ENCODE peak calls at places on chromosomes 6 and 20, in five cellular contexts. L is IMR-90, T is spleen, A is heart left ventricle, K is suprapubic skin. M is an unnamed sample. For H3K4me1, the result is how much of the 10 kb centered on the place peaks cover.

GRCh38 chr6:64672131-64672530 is 1034.9 kb downstream of the EYS start:
- DNase-seq in L (no peak), T (no peak), A (no peak), K (no peak), M (no peak)

GRCh38 chr6:15293674-15294073 is 47.8 kb downstream of the JARID2 start:
- DNase-seq in L (no peak), T (peak), A (peak), K (no peak), M (no peak)

GRCh38 chr20:41152108-41152757 is 14.9 kb downstream of the PLCG1 start:
- DNase-seq in L (no peak), T (no peak), A (no peak), K (no peak), M (no peak)

GRCh38 chr6:52361945-52362442 is at the start of gene PAQR8:
- DNase-seq in L (peak), T (peak), A (peak), K (peak), M (peak)

GRCh38 chr6:107305391-107305790 is 154.0 kb downstream of the PDSS2 start:
- DNase-seq in L (no peak), T (no peak), A (no peak), K (no peak), M (no peak)

GRCh38 chr6:97110626-97111025 is 172.4 kb downstream of the MMS22L start:
- DNase-seq in L (no peak), T (no peak), A (no peak), K (no peak), M (no peak)

GRCh38 chr6:111441678-111442243 is 41.3 kb downstream of the REV3L start:
- DNase-seq in L (no peak), T (no peak), A (no peak), K (no peak), M (no peak)

GRCh38 chr6:35392773-35393672 is 50.7 kb downstream of the PPARD start:
- DNase-seq in L (no peak), T (no peak), A (no peak), K (no peak), M (no peak)

GRCh38 chr20:59718681-59719080 is 114.3 kb downstream of the PHACTR3 start:
- DNase-seq in L (no peak), T (no peak), A (no peak), K (no peak), M (no peak)

GRCh38 chr6:160933256-160933655 is 58.3 kb upstream of the MAP3K4 start:
- DNase-seq in L (no peak), T (no peak), A (peak), K (no peak), M (no peak)

GRCh38 chr20:3092611-3093379 is 8.3 kb upstream of the AVP start:
- DNase-seq in L (no peak), T (peak), A (peak), K (no peak), M (no peak)

DNA sequence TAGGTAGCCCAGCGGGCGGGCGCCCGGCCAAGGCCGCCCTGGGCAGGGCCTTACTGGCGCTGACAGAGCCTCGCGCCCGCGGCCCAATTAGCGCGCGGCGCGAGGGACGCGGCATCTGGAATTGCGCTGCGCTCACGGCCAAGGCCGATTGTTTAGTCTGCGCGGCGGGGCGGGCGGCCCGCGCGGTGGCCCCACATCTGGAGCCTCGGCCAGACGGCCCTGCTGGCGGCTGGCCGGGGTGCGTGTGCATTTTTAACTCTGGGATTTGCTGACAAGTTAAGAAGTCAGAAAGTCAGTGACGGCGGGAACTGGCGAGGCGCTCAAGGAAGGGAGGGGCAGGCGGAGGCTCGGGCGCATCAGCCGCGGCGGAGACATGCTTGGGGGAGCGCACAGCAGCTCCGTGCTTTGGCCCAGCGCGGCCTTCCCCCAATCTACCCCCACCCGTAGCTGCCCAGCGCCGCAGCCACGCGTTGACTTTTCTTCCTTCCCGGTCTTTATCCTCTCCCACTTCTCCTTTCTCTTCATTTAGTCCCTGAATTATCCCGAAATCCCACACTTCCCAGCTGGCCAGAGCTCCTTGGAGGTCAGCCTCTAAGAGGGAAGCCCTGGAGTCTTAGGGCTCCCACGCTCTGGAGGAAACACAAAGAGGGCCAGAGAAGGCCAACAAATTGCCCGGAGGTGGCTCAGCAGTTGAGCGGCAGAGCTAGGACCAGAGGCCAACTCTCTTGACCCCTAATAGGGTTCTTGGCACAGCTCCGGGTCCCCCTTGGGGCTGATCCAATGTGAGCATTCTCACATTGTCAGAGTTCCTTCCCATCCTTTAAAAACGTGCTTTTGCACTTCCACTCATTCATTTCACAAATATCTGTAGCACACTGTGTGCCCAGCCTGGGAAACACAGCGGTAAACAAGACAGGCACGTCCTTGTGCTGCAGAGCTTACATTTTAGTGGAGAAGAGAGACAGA is 40.8 kb upstream of the FOXP4 start:
- DNase-seq in L (peak), T (peak), A (peak), K (peak), M (no peak)
- H3K4me3 ChIP-seq in L (peak), T (peak), A (peak), K (peak), M (peak)

DNA sequence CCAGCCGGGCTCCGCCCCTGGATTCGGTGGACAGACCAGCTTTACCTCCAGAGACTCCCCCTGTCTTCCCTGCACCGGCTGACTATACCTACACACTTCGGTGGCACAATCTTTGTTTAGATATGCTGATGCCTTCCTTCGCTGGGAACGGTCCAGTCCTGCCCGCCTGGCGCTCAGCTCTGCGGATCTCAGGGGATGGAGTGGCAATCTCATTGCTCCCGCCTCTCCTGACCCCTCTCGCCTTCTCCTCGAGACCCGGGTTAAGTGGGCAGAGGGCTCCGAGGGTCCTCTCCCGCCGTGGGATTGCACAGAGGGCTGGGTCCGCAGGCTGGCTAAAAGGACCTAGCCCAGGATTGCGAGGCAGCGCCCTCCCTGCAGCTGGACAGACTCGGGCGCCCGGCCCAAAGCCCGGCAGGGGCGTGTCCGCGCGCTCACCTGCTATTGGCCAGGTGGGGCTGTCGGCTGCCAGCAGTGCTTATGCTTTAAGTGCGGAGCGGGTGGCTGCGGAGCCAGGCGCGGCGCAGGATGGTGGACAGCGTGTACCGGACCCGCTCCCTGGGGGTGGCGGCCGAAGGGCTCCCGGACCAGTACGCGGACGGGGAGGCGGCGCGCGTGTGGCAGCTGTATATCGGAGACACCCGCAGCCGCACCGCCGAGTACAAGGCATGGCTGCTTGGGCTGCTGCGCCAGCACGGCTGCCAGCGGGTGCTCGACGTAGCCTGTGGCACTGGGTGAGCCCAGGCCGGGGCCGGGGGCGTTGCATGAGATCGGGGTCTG is at the start of gene GNMT:
- DNase-seq in L (no peak), T (peak), A (peak), K (no peak), M (no peak)
- TF ChIP-seq POLR2A in L (no peak), T (no peak), A (peak), K (no peak), M (no peak)

DNA sequence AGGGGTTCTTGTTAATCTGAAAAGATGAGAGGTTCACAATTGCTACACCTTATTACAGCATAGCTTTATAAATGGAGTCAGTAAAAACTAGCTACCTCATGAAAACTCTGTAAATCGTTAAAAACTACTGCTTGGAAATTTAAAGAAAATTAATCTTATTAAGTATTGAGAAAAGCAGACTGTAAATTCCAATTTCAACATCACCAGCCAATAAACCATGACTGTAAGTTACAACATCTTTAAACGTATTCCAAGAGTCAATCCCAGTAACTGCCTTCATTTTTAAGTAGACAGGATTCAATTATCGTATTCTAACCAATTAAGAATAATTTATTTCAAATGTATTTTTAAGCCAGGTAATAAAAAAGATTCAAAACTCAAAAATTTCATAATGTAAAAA is 70.3 kb downstream of the ATG5 start:
- DNase-seq in L (no peak), T (no peak), A (no peak), K (no peak), M (no peak)
- H3K4me1 ChIP-seq in L (under half), T (under half), A (under half), K (under half), M (under half)

GRCh38 chr20:36462440-36463211 is 78.7 kb upstream of the MYL9 start:
- DNase-seq in L (peak), T (peak), A (peak), K (no peak), M (no peak)

GRCh38 chr20:36460648-36461599 is 80.4 kb upstream of the MYL9 start:
- DNase-seq in L (peak), T (peak), A (peak), K (peak), M (peak)

GRCh38 chr20:36463212-36464061 is 77.9 kb upstream of the MYL9 start:
- DNase-seq in L (no peak), T (no peak), A (no peak), K (no peak), M (no peak)

GRCh38 chr20:36465109-36466080 is 75.9 kb upstream of the MYL9 start:
- DNase-seq in L (peak), T (no peak), A (peak), K (no peak), M (no peak)

DNA sequence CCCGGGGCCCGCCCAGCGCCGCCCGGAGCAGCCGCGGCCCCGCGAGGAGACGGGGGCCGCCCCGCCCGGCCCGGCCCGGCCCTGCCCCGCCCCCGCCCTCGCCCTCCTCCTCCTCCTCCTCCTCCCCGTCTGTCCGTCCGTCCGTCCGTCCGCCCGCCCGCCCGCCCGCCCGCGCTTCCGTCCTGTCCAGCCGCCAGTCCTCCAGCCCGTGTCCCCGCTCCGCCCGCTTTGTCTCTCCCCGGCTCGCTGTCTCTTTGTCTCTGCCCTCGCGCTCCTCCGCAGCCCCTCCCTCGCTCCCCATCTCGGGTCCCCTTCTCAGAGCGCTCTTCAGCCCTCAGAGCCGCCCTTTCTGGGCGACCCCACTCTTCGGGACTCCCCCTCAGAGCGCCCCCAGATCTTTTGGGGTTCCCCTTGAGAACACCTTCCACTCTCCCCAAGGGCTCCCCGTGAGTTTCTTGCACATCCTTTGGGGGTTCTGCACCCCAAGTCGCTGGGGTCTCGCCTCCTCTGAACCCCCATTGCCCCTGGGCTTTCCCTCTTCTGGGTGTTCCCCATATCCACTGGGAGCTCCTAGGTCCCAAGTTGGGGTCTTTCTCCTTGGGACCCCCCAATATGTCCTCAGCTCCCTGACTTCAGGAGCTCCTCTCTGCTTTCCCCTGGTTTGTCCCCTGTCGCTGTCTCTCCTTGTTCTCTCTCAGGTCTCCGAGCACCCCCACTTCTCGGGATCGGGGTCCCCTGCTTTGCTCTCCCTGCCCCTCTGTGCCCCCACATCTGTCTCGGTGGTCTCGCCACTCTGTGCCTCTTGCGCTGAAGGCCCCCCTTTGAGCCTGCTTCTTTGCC is 79.5 kb upstream of the MYL9 start:
- DNase-seq in L (peak), T (peak), A (peak), K (peak), M (no peak)
- H3K4me3 ChIP-seq in L (peak), T (peak), A (peak), K (peak), M (peak)

GRCh38 chr6:141890661-141891060 is 242.1 kb upstream of the GJE1 start:
- DNase-seq in L (no peak), T (no peak), A (no peak), K (no peak), M (no peak)
- TF ChIP-seq POLR2A in L (no peak), T (no peak), A (no peak), K (no peak), M (no peak)

GRCh38 chr20:25249198-25249931 is 1.5 kb downstream of the PYGB start:
- DNase-seq in L (peak), T (no peak), A (no peak), K (peak), M (no peak)

GRCh38 chr20:25251558-25251957 is 3.7 kb downstream of the PYGB start:
- DNase-seq in L (no peak), T (no peak), A (no peak), K (peak), M (no peak)

GRCh38 chr20:25252226-25252625 is 4.3 kb downstream of the PYGB start:
- DNase-seq in L (no peak), T (no peak), A (no peak), K (peak), M (no peak)

GRCh38 chr20:25251019-25251418 is 3.1 kb downstream of the PYGB start:
- DNase-seq in L (no peak), T (no peak), A (no peak), K (peak), M (no peak)

GRCh38 chr20:25250508-25250907 is 2.6 kb downstream of the PYGB start:
- DNase-seq in L (peak), T (no peak), A (no peak), K (no peak), M (no peak)
- H3K4me1 ChIP-seq in L (under half), T (half or more), A (under half), K (half or more), M (under half)

DNA sequence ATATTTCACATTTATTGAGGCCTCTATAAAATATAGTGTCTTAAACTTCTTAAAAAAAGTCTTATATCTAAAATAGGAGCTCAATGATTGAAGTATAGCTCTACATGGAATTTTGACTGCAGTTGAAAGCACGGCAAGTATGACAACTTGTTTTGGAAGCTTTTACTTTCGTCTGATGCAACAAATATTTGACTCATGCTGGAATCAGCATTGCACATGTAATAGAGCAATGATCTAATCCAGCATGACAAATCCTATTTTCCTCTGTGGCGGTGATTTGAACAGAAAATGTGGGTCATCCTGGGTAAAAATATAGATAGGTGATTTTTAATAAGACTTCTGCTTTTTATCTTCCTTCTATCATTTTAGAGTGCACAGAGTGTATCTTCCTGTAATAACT is 111.6 kb downstream of the TINAG start:
- DNase-seq in L (peak), T (no peak), A (no peak), K (no peak), M (no peak)
- H3K4me3 ChIP-seq in L (no peak), T (no peak), A (no peak), K (no peak), M (no peak)

DNA sequence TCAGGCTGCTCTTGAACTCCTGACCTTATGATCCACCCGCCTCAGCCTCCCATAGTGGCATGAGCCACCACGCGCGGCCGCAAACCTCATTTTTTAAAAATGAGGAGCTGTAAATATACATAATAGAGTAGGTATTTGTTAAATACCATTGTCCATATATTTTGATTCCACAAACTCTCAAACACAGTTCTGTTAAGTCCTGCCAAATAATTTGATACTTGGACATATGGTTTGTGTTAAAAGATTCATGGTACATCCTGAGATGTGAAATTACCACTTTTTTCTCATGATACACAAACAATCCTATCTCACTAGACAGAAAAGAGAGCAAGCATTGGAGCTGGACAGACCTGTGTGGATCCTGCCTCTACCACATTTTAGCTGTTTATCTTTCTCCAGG is 334.1 kb upstream of the KCNQ5 start:
- DNase-seq in L (peak), T (no peak), A (no peak), K (no peak), M (no peak)
- TF ChIP-seq POLR2A in L (no peak), T (no peak), A (no peak), K (no peak), M (no peak)